ENCODE peak calls at places on chromosomes 13 and 19, in ten cellular contexts. Y is hepatocyte, P is fibroblast of pulmonary artery, I is epithelial cell of proximal tubule, E is heart left ventricle, T is ascending aorta, N is PC-3, V is cardiac muscle cell, B is AG04450, K is foreskin fibroblast. G is an unnamed sample.

GRCh38 chr13:98461525-98462240 is 115.2 kb downstream of the STK24 start:
- DNase-seq in K (no peak), P (no peak), B (no peak), T (no peak), E (no peak), V (no peak), Y (no peak), N (no peak), I (no peak), G (no peak)

GRCh38 chr13:114161644-114162532 is 17.2 kb upstream of the CFAP97D2 start:
- DNase-seq in T (no peak), Y (peak; percentile 55), N (peak; percentile 52), K (peak; percentile 55), I (no peak), E (peak; percentile 52), B (no peak), V (no peak), P (peak; percentile 80), G (no peak)

GRCh38 chr13:49792550-49793324 is at the start of gene KPNA3:
- DNase-seq in V (peak; percentile 98), I (peak; percentile 73), B (peak; percentile 93), Y (peak; percentile 98), K (peak; percentile 99), P (peak; percentile 97), E (peak; percentile 96), T (peak; percentile 87), N (peak; percentile 90), G (peak; percentile 76)

GRCh38 chr19:8209965-8210659 is 942 bp downstream of the CERS4 start:
- DNase-seq in Y (no peak), B (no peak), T (no peak), P (no peak), I (no peak), V (no peak), K (peak; percentile 5), N (no peak), E (no peak), G (no peak)

GRCh38 chr19:34539396-34539795 is 57.8 kb downstream of the WTIP start:
- DNase-seq in E (no peak), N (no peak), I (no peak), T (no peak), K (no peak), V (no peak), P (no peak), B (no peak), Y (no peak), G (no peak)

GRCh38 chr19:58361900-58362271 is 665 bp downstream of the ZNF497 start:
- DNase-seq in P (peak; percentile 55), V (no peak), Y (peak; percentile 68), E (no peak), B (no peak), I (no peak), K (peak; percentile 75), T (no peak), N (peak; percentile 36), G (no peak)

GRCh38 chr13:59111711-59112110 is 1052.0 kb downstream of the DIAPH3 start:
- DNase-seq in B (peak; percentile 42), T (no peak), N (no peak), K (peak; percentile 46), V (no peak), E (no peak), Y (no peak), P (peak; percentile 82), I (no peak), G (peak; percentile 63)

GRCh38 chr13:46961719-46962118 is 64.9 kb upstream of the HTR2A start:
- DNase-seq in I (peak; percentile 46), B (no peak), K (peak; percentile 84), P (peak; percentile 76), E (no peak), N (peak; percentile 79), Y (peak; percentile 40), T (no peak), V (no peak), G (peak; percentile 53)

GRCh38 chr19:49999371-50000010 is 25.7 kb downstream of the VRK3 start:
- DNase-seq in P (peak; percentile 18), T (no peak), Y (no peak), N (no peak), I (no peak), B (no peak), E (no peak), V (no peak), K (no peak), G (no peak)

GRCh38 chr13:20191311-20191901 is 1.3 kb downstream of the GJB2 start:
- DNase-seq in V (no peak), I (no peak), K (no peak), N (peak; percentile 72), T (no peak), Y (no peak), B (no peak), P (no peak), E (no peak), G (no peak)

GRCh38 chr13:48318714-48319457 is 15.3 kb downstream of the RB1 start:
- DNase-seq in B (no peak), N (no peak), K (peak; percentile 14), I (no peak), Y (no peak), V (no peak), T (no peak), E (no peak), P (no peak), G (no peak)

GRCh38 chr19:12784871-12785430 is 6.3 kb upstream of the JUNB start:
- DNase-seq in E (no peak), K (peak; percentile 45), I (no peak), N (no peak), Y (no peak), P (no peak), V (no peak), T (no peak), B (no peak), G (no peak)

GRCh38 chr19:39084732-39085080 is 538 bp downstream of the ACP7 start:
- DNase-seq in K (no peak), Y (no peak), N (peak; percentile 14), I (no peak), V (no peak), E (no peak), T (no peak), P (no peak), B (no peak), G (no peak)
- H3K4me3 ChIP-seq in K (no peak overlapping the region), Y (no peak overlapping the region), N (peak overlapping the region; percentile 93), I (no peak overlapping the region), V (no peak overlapping the region), E (no peak overlapping the region), T (no peak overlapping the region), P (no peak overlapping the region), B (no peak overlapping the region), G (no peak overlapping the region)

DNA sequence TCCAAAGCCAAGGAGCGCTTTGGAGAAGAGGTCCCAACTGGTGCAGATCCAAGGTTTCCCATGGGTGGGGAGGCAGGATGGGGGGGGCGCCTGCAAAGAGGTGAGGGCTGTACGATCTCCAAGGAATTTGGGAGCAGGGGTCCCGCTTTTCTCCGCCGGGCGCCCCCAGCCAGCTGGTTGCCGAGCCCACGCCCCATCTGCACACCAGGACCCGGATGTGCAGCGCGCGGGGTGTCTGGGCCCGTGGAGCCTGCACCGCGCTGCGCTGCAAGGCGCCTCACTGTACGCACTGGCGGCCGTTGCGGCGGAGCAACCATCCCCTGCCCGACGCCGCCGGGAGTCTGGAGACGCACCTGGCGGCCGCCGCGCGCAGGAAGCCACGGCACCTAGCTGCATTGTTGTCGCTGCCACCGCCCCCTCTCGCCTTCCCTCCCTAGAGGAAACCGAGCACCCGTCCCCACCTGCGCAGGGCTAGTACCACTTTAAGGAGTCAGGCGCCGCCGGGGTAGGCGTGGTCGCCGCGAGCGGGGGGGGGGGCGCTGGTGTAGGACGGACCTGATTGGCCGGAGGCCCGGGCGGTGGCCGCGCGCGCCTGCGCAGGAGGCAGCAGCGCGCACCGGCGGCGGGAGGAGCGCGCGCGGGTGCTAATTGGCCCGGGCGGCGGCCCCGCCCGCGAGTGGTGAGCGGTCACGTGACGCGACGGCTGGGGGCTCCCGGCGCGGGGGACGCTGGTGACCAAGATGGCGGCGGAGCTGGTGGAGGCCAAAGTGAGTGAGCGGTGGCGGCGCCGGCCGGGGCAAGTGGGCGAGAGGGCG is at the start of gene PIAS4:
- DNase-seq in T (peak; percentile 86), I (no peak), P (peak; percentile 93), V (peak; percentile 99), B (peak; percentile 69), Y (peak; percentile 100), N (peak; percentile 92), K (peak; percentile 98), E (peak; percentile 95), G (peak; percentile 12)
- TF ChIP-seq CTCF in T (peak; percentile 19), I (no peak), P (no peak), V (no peak), B (no peak), Y (no peak), N (no peak), K (no peak), E (no peak), G (no peak)

GRCh38 chr19:3098141-3098514 is 4.0 kb downstream of the GNA11 start:
- DNase-seq in N (no peak), B (no peak), K (no peak), T (no peak), Y (no peak), I (no peak), P (no peak), V (no peak), E (no peak), G (no peak)

GRCh38 chr19:3095375-3096191 is 1.4 kb downstream of the GNA11 start:
- DNase-seq in E (no peak), Y (peak; percentile 64), K (peak; percentile 32), I (no peak), T (no peak), N (peak; percentile 19), V (peak; percentile 60), B (no peak), P (no peak), G (no peak)

GRCh38 chr19:3097442-3097871 is 3.3 kb downstream of the GNA11 start:
- DNase-seq in E (no peak), B (no peak), Y (no peak), K (no peak), N (no peak), T (no peak), I (no peak), V (no peak), P (no peak), G (no peak)

GRCh38 chr19:3096267-3096901 is 2.2 kb downstream of the GNA11 start:
- DNase-seq in B (no peak), V (no peak), I (no peak), Y (peak; percentile 36), T (no peak), N (no peak), E (no peak), K (no peak), P (no peak), G (no peak)

DNA sequence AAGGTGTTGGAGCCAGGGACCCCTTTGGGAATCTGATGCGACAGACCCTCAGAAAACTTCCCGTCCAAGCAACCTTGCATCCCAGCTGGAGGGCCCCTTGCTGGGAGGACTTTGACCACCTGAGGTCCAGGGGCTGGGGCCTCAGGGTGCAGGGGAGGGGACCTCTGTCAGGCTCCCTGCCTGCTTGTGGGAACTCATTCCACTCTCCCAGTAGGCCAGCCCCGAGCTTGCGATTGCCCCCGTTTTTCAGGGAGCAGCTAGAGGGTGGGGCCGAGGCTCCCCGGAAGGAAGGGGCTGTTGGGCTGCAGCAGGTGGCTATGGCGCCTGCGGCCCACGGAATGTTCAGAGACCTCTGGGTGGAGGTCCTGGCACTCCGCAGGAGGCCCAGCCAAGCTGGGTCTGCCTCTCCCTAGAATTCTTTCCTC is 2.8 kb downstream of the GNA11 start:
- DNase-seq in I (no peak), B (no peak), K (no peak), P (no peak), Y (peak; percentile 61), T (no peak), E (no peak), N (no peak), V (no peak), G (no peak)
- H3K4me3 ChIP-seq in I (peak overlapping the region; percentile 32), B (peak overlapping the region; percentile 87), K (peak overlapping the region; percentile 79), P (peak overlapping the region; percentile 85), Y (no peak overlapping the region), T (peak overlapping the region; percentile 86), E (no peak overlapping the region), N (no peak overlapping the region), V (no peak overlapping the region), G (no peak overlapping the region)

GRCh38 chr13:29923554-29924481 is 73.4 kb upstream of the UBL3 start:
- DNase-seq in K (peak; percentile 95), P (peak; percentile 95), Y (peak; percentile 95), T (peak; percentile 81), B (peak; percentile 95), V (peak; percentile 41), I (peak; percentile 95), E (peak; percentile 40), N (peak; percentile 97), G (peak; percentile 97)
- TF ChIP-seq CTCF in K (peak; percentile 95), P (peak; percentile 91), Y (peak; percentile 92), T (peak; percentile 80), B (peak; percentile 96), V (peak; percentile 95), I (peak; percentile 98), E (peak; percentile 75), N (peak; percentile 97), G (peak; percentile 89)